ENCODE peak calls at places on chromosomes 13 and 19, in eight cellular contexts. One of them, this sample, is unnamed. For H3K4me1, the result is how much of the 10 kb centered on the place peaks cover.

GRCh38 chr19:29497241-29497640 is 28.6 kb upstream of the VSTM2B start:
- DNase-seq in CD8-positive, alpha-beta memory T cell: no peak
- DNase-seq in CD4-positive, alpha-beta memory T cell: no peak
- DNase-seq in IMR-90: no peak
- DNase-seq in ovary: no peak
- DNase-seq in HCT116: no peak
- DNase-seq in fibroblast of lung: no peak
- DNase-seq in Peyer's patch: no peak
- DNase-seq in this sample: no peak

GRCh38 chr19:4279530-4280422 is 710 bp downstream of the SHD start:
- DNase-seq in CD4-positive, alpha-beta memory T cell: no peak
- DNase-seq in fibroblast of lung: no peak
- DNase-seq in IMR-90: no peak
- DNase-seq in Peyer's patch: no peak
- DNase-seq in HCT116: no peak
- DNase-seq in ovary: no peak
- DNase-seq in CD8-positive, alpha-beta memory T cell: no peak
- DNase-seq in this sample: no peak

GRCh38 chr13:26679411-26679810 is 81.2 kb downstream of the GPR12 start:
- DNase-seq in Peyer's patch: no peak
- DNase-seq in ovary: no peak
- DNase-seq in CD8-positive, alpha-beta memory T cell: no peak
- DNase-seq in IMR-90: peak
- DNase-seq in HCT116: no peak
- DNase-seq in CD4-positive, alpha-beta memory T cell: no peak
- DNase-seq in fibroblast of lung: peak
- DNase-seq in this sample: peak

GRCh38 chr19:18065173-18065495 is 21.6 kb downstream of the IL12RB1 start:
- DNase-seq in CD4-positive, alpha-beta memory T cell: no peak
- DNase-seq in IMR-90: no peak
- DNase-seq in ovary: no peak
- DNase-seq in HCT116: no peak
- DNase-seq in CD8-positive, alpha-beta memory T cell: no peak
- DNase-seq in Peyer's patch: no peak
- DNase-seq in fibroblast of lung: no peak
- DNase-seq in this sample: no peak

GRCh38 chr19:31718041-31718440 is 368.8 kb upstream of the TSHZ3 start:
- DNase-seq in fibroblast of lung: peak
- DNase-seq in IMR-90: no peak
- DNase-seq in ovary: no peak
- DNase-seq in CD8-positive, alpha-beta memory T cell: no peak
- DNase-seq in Peyer's patch: no peak
- DNase-seq in HCT116: no peak
- DNase-seq in CD4-positive, alpha-beta memory T cell: no peak
- DNase-seq in this sample: peak

GRCh38 chr19:11673608-11674041 is 65.1 kb downstream of the ZNF823 start:
- DNase-seq in HCT116: no peak
- DNase-seq in CD8-positive, alpha-beta memory T cell: no peak
- DNase-seq in fibroblast of lung: peak
- DNase-seq in CD4-positive, alpha-beta memory T cell: no peak
- DNase-seq in IMR-90: peak
- DNase-seq in ovary: peak
- DNase-seq in Peyer's patch: peak
- DNase-seq in this sample: peak

GRCh38 chr19:41691268-41691970 is 3.3 kb upstream of the CEACAM7 start:
- DNase-seq in HCT116: no peak
- DNase-seq in ovary: no peak
- DNase-seq in IMR-90: no peak
- DNase-seq in fibroblast of lung: no peak
- DNase-seq in Peyer's patch: peak
- DNase-seq in CD4-positive, alpha-beta memory T cell: peak
- DNase-seq in CD8-positive, alpha-beta memory T cell: no peak
- DNase-seq in this sample: no peak

GRCh38 chr13:26025196-26025595 is 26.6 kb downstream of the SHISA2 start:
- DNase-seq in IMR-90: no peak
- DNase-seq in CD4-positive, alpha-beta memory T cell: no peak
- DNase-seq in fibroblast of lung: no peak
- DNase-seq in HCT116: no peak
- DNase-seq in ovary: no peak
- DNase-seq in Peyer's patch: no peak
- DNase-seq in CD8-positive, alpha-beta memory T cell: no peak
- DNase-seq in this sample: no peak

GRCh38 chr13:89136678-89137077 is 1465.5 kb downstream of the SLITRK5 start:
- DNase-seq in Peyer's patch: no peak
- DNase-seq in IMR-90: no peak
- DNase-seq in CD4-positive, alpha-beta memory T cell: no peak
- DNase-seq in CD8-positive, alpha-beta memory T cell: no peak
- DNase-seq in fibroblast of lung: peak
- DNase-seq in ovary: no peak
- DNase-seq in HCT116: no peak
- DNase-seq in this sample: no peak

GRCh38 chr13:103539265-103539664 is 473.0 kb upstream of the SLC10A2 start:
- DNase-seq in CD4-positive, alpha-beta memory T cell: no peak
- DNase-seq in Peyer's patch: no peak
- DNase-seq in fibroblast of lung: no peak
- DNase-seq in ovary: no peak
- DNase-seq in HCT116: no peak
- DNase-seq in CD8-positive, alpha-beta memory T cell: no peak
- DNase-seq in IMR-90: no peak
- DNase-seq in this sample: no peak

GRCh38 chr19:12825259-12826131 is 8.9 kb downstream of the RTBDN start:
- DNase-seq in HCT116: no peak
- DNase-seq in ovary: no peak
- DNase-seq in CD8-positive, alpha-beta memory T cell: no peak
- DNase-seq in Peyer's patch: no peak
- DNase-seq in fibroblast of lung: no peak
- DNase-seq in CD4-positive, alpha-beta memory T cell: no peak
- DNase-seq in IMR-90: no peak
- DNase-seq in this sample: no peak

GRCh38 chr19:37304190-37304883 is 66.6 kb upstream of the ZNF527 start:
- DNase-seq in fibroblast of lung: no peak
- DNase-seq in HCT116: no peak
- DNase-seq in CD4-positive, alpha-beta memory T cell: no peak
- DNase-seq in IMR-90: no peak
- DNase-seq in ovary: no peak
- DNase-seq in Peyer's patch: no peak
- DNase-seq in CD8-positive, alpha-beta memory T cell: no peak
- DNase-seq in this sample: no peak

GRCh38 chr19:55368701-55369563 is 1.3 kb downstream of the IL11 start:
- DNase-seq in fibroblast of lung: peak
- DNase-seq in CD4-positive, alpha-beta memory T cell: no peak
- DNase-seq in HCT116: no peak
- DNase-seq in CD8-positive, alpha-beta memory T cell: no peak
- DNase-seq in ovary: no peak
- DNase-seq in Peyer's patch: no peak
- DNase-seq in IMR-90: peak
- DNase-seq in this sample: peak

GRCh38 chr19:38899447-38900219 is at the start of the genes NFKBIB and SIRT2:
- DNase-seq in Peyer's patch: peak
- DNase-seq in ovary: peak
- DNase-seq in IMR-90: peak
- DNase-seq in CD8-positive, alpha-beta memory T cell: peak
- DNase-seq in HCT116: peak
- DNase-seq in CD4-positive, alpha-beta memory T cell: peak
- DNase-seq in fibroblast of lung: peak
- DNase-seq in this sample: peak

GRCh38 chr13:26585136-26585535 is 27.7 kb downstream of the WASF3 start:
- DNase-seq in IMR-90: peak
- DNase-seq in CD4-positive, alpha-beta memory T cell: no peak
- DNase-seq in Peyer's patch: no peak
- DNase-seq in CD8-positive, alpha-beta memory T cell: no peak
- DNase-seq in ovary: no peak
- DNase-seq in fibroblast of lung: peak
- DNase-seq in HCT116: no peak
- DNase-seq in this sample: no peak

DNA sequence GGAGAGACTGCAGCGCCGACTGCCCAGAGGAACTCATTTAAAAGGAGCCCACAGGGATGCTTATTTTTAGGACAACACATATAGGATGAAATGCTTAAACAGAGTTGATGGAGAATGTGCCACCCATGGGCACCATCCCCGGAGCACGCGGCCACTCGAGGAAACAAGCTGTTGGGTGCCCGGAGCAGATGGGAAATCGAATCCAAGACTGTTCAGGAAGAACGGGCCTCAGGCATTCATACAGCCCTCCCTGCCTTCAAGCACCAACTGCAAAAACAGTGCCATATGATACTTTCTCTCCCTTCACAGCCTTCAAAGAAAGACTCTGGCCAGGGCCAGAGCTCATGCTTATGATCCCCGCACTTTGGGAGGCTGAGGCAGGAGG is 40.2 kb downstream of the RAB20 start:
- DNase-seq in fibroblast of lung: no peak
- DNase-seq in CD8-positive, alpha-beta memory T cell: no peak
- DNase-seq in ovary: no peak
- DNase-seq in CD4-positive, alpha-beta memory T cell: no peak
- DNase-seq in IMR-90: no peak
- DNase-seq in Peyer's patch: no peak
- DNase-seq in HCT116: no peak
- DNase-seq in this sample: no peak
- H3K4me1 ChIP-seq in fibroblast of lung: under half
- H3K4me1 ChIP-seq in CD8-positive, alpha-beta memory T cell: under half
- H3K4me1 ChIP-seq in ovary: under half
- H3K4me1 ChIP-seq in CD4-positive, alpha-beta memory T cell: under half
- H3K4me1 ChIP-seq in IMR-90: under half
- H3K4me1 ChIP-seq in Peyer's patch: half or more
- H3K4me1 ChIP-seq in HCT116: under half
- H3K4me1 ChIP-seq in this sample: under half

DNA sequence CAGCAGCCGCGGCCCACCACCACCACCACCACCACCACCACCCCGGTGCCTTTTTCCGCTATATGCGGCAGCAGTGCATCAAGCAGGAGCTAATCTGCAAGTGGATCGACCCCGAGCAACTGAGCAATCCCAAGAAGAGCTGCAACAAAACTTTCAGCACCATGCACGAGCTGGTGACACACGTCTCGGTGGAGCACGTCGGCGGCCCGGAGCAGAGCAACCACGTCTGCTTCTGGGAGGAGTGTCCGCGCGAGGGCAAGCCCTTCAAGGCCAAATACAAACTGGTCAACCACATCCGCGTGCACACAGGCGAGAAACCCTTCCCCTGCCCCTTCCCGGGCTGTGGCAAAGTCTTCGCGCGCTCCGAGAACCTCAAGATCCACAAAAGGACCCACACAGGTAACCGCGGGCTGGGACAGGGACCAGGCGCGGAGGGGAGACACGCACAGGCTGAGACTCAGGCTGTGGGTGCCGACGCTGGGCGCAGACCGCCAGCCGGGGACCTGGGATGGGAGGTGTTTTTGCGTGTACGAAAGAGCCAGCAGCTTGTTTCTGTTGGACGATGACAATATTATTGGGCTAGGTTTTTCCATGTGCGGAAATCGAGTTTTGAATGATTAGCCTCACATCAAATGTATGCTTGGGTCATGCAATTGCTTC is 1.3 kb downstream of the ZIC2 start:
- DNase-seq in CD4-positive, alpha-beta memory T cell: no peak
- DNase-seq in fibroblast of lung: no peak
- DNase-seq in IMR-90: no peak
- DNase-seq in Peyer's patch: no peak
- DNase-seq in CD8-positive, alpha-beta memory T cell: no peak
- DNase-seq in ovary: no peak
- DNase-seq in HCT116: no peak
- DNase-seq in this sample: no peak
- H3K27ac ChIP-seq in CD4-positive, alpha-beta memory T cell: no peak
- H3K27ac ChIP-seq in fibroblast of lung: no peak
- H3K27ac ChIP-seq in IMR-90: no peak
- H3K27ac ChIP-seq in Peyer's patch: no peak
- H3K27ac ChIP-seq in CD8-positive, alpha-beta memory T cell: peak
- H3K27ac ChIP-seq in ovary: no peak
- H3K27ac ChIP-seq in HCT116: peak
- H3K27ac ChIP-seq in this sample: peak

GRCh38 chr13:98482476-98483444 is 94.1 kb downstream of the STK24 start:
- DNase-seq in ovary: peak
- DNase-seq in Peyer's patch: peak
- DNase-seq in HCT116: no peak
- DNase-seq in CD8-positive, alpha-beta memory T cell: no peak
- DNase-seq in IMR-90: peak
- DNase-seq in CD4-positive, alpha-beta memory T cell: no peak
- DNase-seq in fibroblast of lung: peak
- DNase-seq in this sample: peak
- H3K4me3 ChIP-seq in ovary: no peak
- H3K4me3 ChIP-seq in Peyer's patch: no peak
- H3K4me3 ChIP-seq in HCT116: no peak
- H3K4me3 ChIP-seq in CD8-positive, alpha-beta memory T cell: no peak
- H3K4me3 ChIP-seq in IMR-90: no peak
- H3K4me3 ChIP-seq in CD4-positive, alpha-beta memory T cell: no peak
- H3K4me3 ChIP-seq in fibroblast of lung: no peak
- H3K4me3 ChIP-seq in this sample: no peak

GRCh38 chr13:44352202-44352601 is 21.4 kb upstream of the SERP2 start:
- DNase-seq in HCT116: no peak
- DNase-seq in Peyer's patch: no peak
- DNase-seq in fibroblast of lung: no peak
- DNase-seq in ovary: no peak
- DNase-seq in CD8-positive, alpha-beta memory T cell: no peak
- DNase-seq in IMR-90: no peak
- DNase-seq in CD4-positive, alpha-beta memory T cell: no peak
- DNase-seq in this sample: no peak
- H3K4me1 ChIP-seq in HCT116: under half
- H3K4me1 ChIP-seq in Peyer's patch: under half
- H3K4me1 ChIP-seq in fibroblast of lung: under half
- H3K4me1 ChIP-seq in ovary: under half
- H3K4me1 ChIP-seq in CD8-positive, alpha-beta memory T cell: under half
- H3K4me1 ChIP-seq in IMR-90: under half
- H3K4me1 ChIP-seq in CD4-positive, alpha-beta memory T cell: under half
- H3K4me1 ChIP-seq in this sample: under half

GRCh38 chr13:39455534-39456175 is 147.3 kb downstream of the LHFPL6 start:
- DNase-seq in fibroblast of lung: peak
- DNase-seq in Peyer's patch: no peak
- DNase-seq in HCT116: no peak
- DNase-seq in IMR-90: peak
- DNase-seq in CD4-positive, alpha-beta memory T cell: no peak
- DNase-seq in CD8-positive, alpha-beta memory T cell: no peak
- DNase-seq in ovary: no peak
- DNase-seq in this sample: peak
- H3K27ac ChIP-seq in fibroblast of lung: no peak
- H3K27ac ChIP-seq in Peyer's patch: no peak
- H3K27ac ChIP-seq in HCT116: no peak
- H3K27ac ChIP-seq in IMR-90: no peak
- H3K27ac ChIP-seq in CD4-positive, alpha-beta memory T cell: no peak
- H3K27ac ChIP-seq in CD8-positive, alpha-beta memory T cell: no peak
- H3K27ac ChIP-seq in ovary: no peak
- H3K27ac ChIP-seq in this sample: no peak

GRCh38 chr19:46953955-46954501 is 65.6 kb upstream of the NPAS1 start:
- DNase-seq in IMR-90: no peak
- DNase-seq in HCT116: no peak
- DNase-seq in Peyer's patch: no peak
- DNase-seq in ovary: no peak
- DNase-seq in CD4-positive, alpha-beta memory T cell: no peak
- DNase-seq in CD8-positive, alpha-beta memory T cell: no peak
- DNase-seq in fibroblast of lung: no peak
- DNase-seq in this sample: no peak
- H3K4me3 ChIP-seq in IMR-90: no peak
- H3K4me3 ChIP-seq in HCT116: no peak
- H3K4me3 ChIP-seq in Peyer's patch: no peak
- H3K4me3 ChIP-seq in ovary: no peak
- H3K4me3 ChIP-seq in CD4-positive, alpha-beta memory T cell: peak
- H3K4me3 ChIP-seq in CD8-positive, alpha-beta memory T cell: no peak
- H3K4me3 ChIP-seq in fibroblast of lung: no peak
- H3K4me3 ChIP-seq in this sample: no peak

This sample was measured in astrocyte.